ENCODE peak calls at places on chromosomes 1 and 21, in ten cellular contexts. I, G, A, D, T, Q, U, H, L and K are unnamed samples. For H3K9me3, the result is how much of the 10 kb centered on the place peaks cover.

GRCh38 chr1:161196521-161197451 is 2.1 kb downstream of the ADAMTS4 start:
- DNase-seq in Q (no peak), D (no peak), I (peak), G (peak), L (no peak), A (peak), H (peak), U (no peak), T (no peak), K (peak)

GRCh38 chr1:16983649-16984048 is 3.2 kb upstream of the MFAP2 start:
- DNase-seq in G (no peak), I (no peak), A (no peak), U (no peak), D (peak), L (no peak), H (no peak), T (no peak), Q (no peak), K (no peak)

GRCh38 chr1:228161381-228161780 is 4.2 kb upstream of the IBA57 start:
- DNase-seq in U (no peak), H (no peak), Q (no peak), T (no peak), D (no peak), L (no peak), G (peak), A (no peak), I (peak), K (peak)

GRCh38 chr1:171867231-171867630 is 25.9 kb downstream of the DNM3 start:
- DNase-seq in A (no peak), U (no peak), I (no peak), G (no peak), H (no peak), D (no peak), Q (no peak), L (no peak), T (no peak), K (no peak)

GRCh38 chr1:14733053-14733778 is 134.7 kb downstream of the KAZN start:
- DNase-seq in L (no peak), Q (no peak), H (no peak), D (peak), T (no peak), U (peak), A (no peak), I (peak), G (no peak), K (peak)

GRCh38 chr1:33167650-33168447 is 14.0 kb downstream of the TRIM62 start:
- DNase-seq in H (no peak), D (no peak), U (no peak), L (no peak), T (no peak), G (no peak), A (no peak), I (no peak), Q (no peak), K (no peak)

GRCh38 chr1:232875536-232875935 is 70.3 kb downstream of the MAP10 start:
- DNase-seq in I (no peak), A (no peak), U (no peak), L (no peak), D (no peak), H (no peak), G (no peak), T (no peak), Q (no peak), K (no peak)

GRCh38 chr1:174584071-174584470 is 136.3 kb downstream of the GPR52 start:
- DNase-seq in G (no peak), T (no peak), H (no peak), D (no peak), L (no peak), A (no peak), I (no peak), U (no peak), Q (no peak), K (no peak)

GRCh38 chr1:80244366-80244765 is 1237.8 kb upstream of the ADGRL4 start:
- DNase-seq in T (no peak), Q (no peak), U (no peak), A (no peak), G (no peak), I (no peak), L (no peak), D (no peak), H (no peak), K (no peak)

GRCh38 chr1:233638513-233638912 is 24.6 kb downstream of the KCNK1 start:
- DNase-seq in L (no peak), U (no peak), A (no peak), H (no peak), G (no peak), T (no peak), I (no peak), Q (no peak), D (no peak), K (no peak)

GRCh38 chr1:175183586-175183985 is 9.0 kb downstream of the KIAA0040 start:
- DNase-seq in L (no peak), D (no peak), U (no peak), G (no peak), Q (no peak), T (no peak), I (peak), H (no peak), A (no peak), K (peak)

GRCh38 chr1:33182452-33182851 is 609 bp upstream of the TRIM62 start:
- DNase-seq in A (no peak), I (peak), H (peak), D (peak), G (peak), T (no peak), Q (no peak), L (peak), U (no peak), K (peak)

GRCh38 chr1:149927056-149927534 is 508 bp downstream of the SF3B4 start:
- DNase-seq in A (no peak), G (no peak), Q (no peak), D (no peak), H (no peak), L (no peak), I (no peak), U (no peak), T (no peak), K (no peak)

GRCh38 chr1:37621326-37621870 is 13.3 kb downstream of the RSPO1 start:
- DNase-seq in Q (no peak), I (no peak), A (no peak), H (no peak), U (no peak), T (no peak), L (no peak), G (no peak), D (no peak), K (no peak)

GRCh38 chr1:147472953-147473734 is 68.2 kb upstream of the BCL9 start:
- DNase-seq in U (no peak), A (no peak), H (no peak), D (no peak), L (no peak), G (no peak), Q (no peak), I (no peak), T (no peak), K (no peak)

GRCh38 chr1:89381617-89382016 is 17.8 kb downstream of the GBP6 start:
- DNase-seq in A (no peak), H (no peak), I (no peak), Q (no peak), L (no peak), U (no peak), T (no peak), G (no peak), D (no peak), K (peak)

GRCh38 chr1:70990460-70991253 is 57.0 kb downstream of the PTGER3 start:
- DNase-seq in U (no peak), H (no peak), G (no peak), A (no peak), D (no peak), L (no peak), I (no peak), Q (no peak), T (no peak), K (no peak)

GRCh38 chr1:112219267-112219666 is 176.7 kb upstream of the CTTNBP2NL start:
- DNase-seq in L (no peak), I (no peak), H (no peak), Q (no peak), T (no peak), D (no peak), G (no peak), A (no peak), U (no peak), K (no peak)

GRCh38 chr1:208791458-208791857 is 547.3 kb upstream of the PLXNA2 start:
- DNase-seq in I (no peak), T (no peak), L (no peak), A (no peak), G (no peak), U (no peak), D (no peak), H (no peak), Q (no peak), K (no peak)

GRCh38 chr1:236307437-236307836 is 25.7 kb upstream of the ERO1B start:
- DNase-seq in U (no peak), Q (no peak), L (no peak), T (no peak), I (peak), A (no peak), D (no peak), G (no peak), H (no peak), K (no peak)

GRCh38 chr1:22465018-22465565 is 13.4 kb downstream of the ZBTB40 start:
- DNase-seq in L (no peak), G (no peak), H (no peak), Q (no peak), I (no peak), U (no peak), D (no peak), T (no peak), A (no peak), K (no peak)

GRCh38 chr1:205269711-205270110 is 42.0 kb downstream of the TMCC2 start:
- DNase-seq in T (no peak), A (no peak), I (no peak), L (no peak), H (no peak), D (no peak), Q (no peak), U (no peak), G (no peak), K (no peak)

GRCh38 chr1:22853651-22854185 is 118.9 kb downstream of the LACTBL1 start:
- DNase-seq in H (no peak), A (no peak), I (no peak), L (no peak), U (no peak), G (no peak), D (no peak), Q (no peak), T (no peak), K (no peak)

GRCh38 chr1:233105225-233105624 is 154.8 kb downstream of the NTPCR start:
- DNase-seq in G (no peak), H (no peak), Q (no peak), I (no peak), U (no peak), D (no peak), L (no peak), A (no peak), T (no peak), K (no peak)

GRCh38 chr1:22817462-22817861 is 106.8 kb downstream of the EPHB2 start:
- DNase-seq in A (no peak), T (no peak), G (no peak), I (no peak), D (no peak), Q (no peak), H (no peak), L (no peak), U (no peak), K (no peak)

GRCh38 chr1:89971600-89971999 is 23.3 kb upstream of the ZNF326 start:
- DNase-seq in H (no peak), G (no peak), D (no peak), T (no peak), U (no peak), Q (no peak), I (no peak), L (no peak), A (no peak), K (no peak)

GRCh38 chr21:33939224-33939623 is 23.6 kb upstream of the ATP5PO start:
- DNase-seq in I (no peak), U (no peak), Q (no peak), L (no peak), T (no peak), D (no peak), A (no peak), G (no peak), H (no peak), K (no peak)

GRCh38 chr21:33608559-33608958 is 20.1 kb upstream of the DONSON start:
- DNase-seq in L (no peak), H (no peak), G (no peak), D (no peak), A (no peak), I (no peak), Q (no peak), U (no peak), T (no peak), K (no peak)

DNA sequence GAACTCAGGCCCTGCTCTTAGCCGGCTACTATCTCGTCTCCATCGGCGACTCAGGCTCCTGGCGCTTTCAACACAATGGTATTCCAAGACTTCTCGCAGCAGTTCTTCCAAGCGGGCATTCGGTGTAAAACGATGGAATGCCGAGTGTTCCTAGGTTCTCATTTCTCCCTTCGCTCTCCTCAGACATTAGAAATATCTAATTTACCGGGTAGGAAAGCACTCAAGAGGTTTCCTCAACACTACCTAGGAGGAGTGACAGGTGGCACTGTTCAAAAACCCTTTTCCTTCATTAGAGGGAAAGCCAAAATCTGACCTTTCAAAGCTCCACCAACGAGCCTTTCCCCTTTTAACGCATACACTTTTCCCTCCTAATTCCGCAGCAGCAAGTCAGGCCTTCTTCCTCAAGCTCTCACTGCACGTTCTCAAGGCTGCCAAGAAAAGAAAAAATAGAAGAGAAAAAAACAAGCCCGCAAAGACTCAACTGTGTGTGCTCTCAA is 601 bp downstream of the UBE2G2 start:
- DNase-seq in I (peak), Q (no peak), H (no peak), G (no peak), U (peak), T (no peak), L (peak), D (no peak), A (no peak), K (no peak)
- TF ChIP-seq CTCF in I (peak), Q (no peak), H (no peak), G (no peak), U (peak), T (peak), L (peak), D (peak), A (no peak), K (peak)

GRCh38 chr21:41537356-41537755 is 29.4 kb upstream of the TMPRSS2 start:
- DNase-seq in D (no peak), A (no peak), I (no peak), G (no peak), T (no peak), U (no peak), L (no peak), Q (no peak), H (no peak), K (no peak)
- H3K9me3 ChIP-seq in D (under half), A (under half), I (under half), G (under half), T (under half), U (under half), L (under half), Q (under half), H (under half), K (under half)

DNA sequence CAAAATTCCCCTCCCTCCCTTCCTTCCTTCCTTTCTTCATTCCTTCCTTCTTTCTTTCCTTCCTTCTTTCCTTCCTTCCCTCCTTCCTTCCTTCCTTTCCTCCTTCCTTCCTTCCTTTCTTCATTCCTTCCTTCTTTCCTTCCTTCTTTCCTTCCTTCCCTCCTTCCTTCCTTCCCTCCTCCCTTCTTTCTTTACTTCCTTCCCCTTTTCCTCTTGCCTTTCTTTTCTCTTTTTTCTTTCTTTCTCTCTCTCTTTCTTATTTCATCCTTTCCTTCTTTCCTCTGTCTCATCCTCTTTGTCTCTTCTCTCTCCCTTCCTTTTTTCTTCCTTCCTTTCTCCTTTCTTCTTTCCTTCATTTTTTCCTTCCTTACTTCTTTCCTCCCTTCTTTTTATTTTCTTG is 171.9 kb upstream of the BRINP3 start:
- DNase-seq in A (no peak), I (no peak), G (no peak), Q (no peak), D (no peak), L (no peak), H (no peak), T (no peak), U (no peak), K (no peak)
- TF ChIP-seq CTCF in A (no peak), I (no peak), G (no peak), Q (no peak), D (no peak), L (no peak), H (no peak), T (no peak), U (no peak), K (no peak)

GRCh38 chr21:20997308-20997632 is 939 bp upstream of the NCAM2 start:
- DNase-seq in I (peak), T (no peak), H (no peak), U (no peak), G (no peak), Q (no peak), D (peak), A (no peak), L (no peak), K (no peak)
- H3K9me3 ChIP-seq in I (under half), T (under half), H (under half), U (under half), G (under half), Q (under half), D (under half), A (under half), L (under half), K (under half)

DNA sequence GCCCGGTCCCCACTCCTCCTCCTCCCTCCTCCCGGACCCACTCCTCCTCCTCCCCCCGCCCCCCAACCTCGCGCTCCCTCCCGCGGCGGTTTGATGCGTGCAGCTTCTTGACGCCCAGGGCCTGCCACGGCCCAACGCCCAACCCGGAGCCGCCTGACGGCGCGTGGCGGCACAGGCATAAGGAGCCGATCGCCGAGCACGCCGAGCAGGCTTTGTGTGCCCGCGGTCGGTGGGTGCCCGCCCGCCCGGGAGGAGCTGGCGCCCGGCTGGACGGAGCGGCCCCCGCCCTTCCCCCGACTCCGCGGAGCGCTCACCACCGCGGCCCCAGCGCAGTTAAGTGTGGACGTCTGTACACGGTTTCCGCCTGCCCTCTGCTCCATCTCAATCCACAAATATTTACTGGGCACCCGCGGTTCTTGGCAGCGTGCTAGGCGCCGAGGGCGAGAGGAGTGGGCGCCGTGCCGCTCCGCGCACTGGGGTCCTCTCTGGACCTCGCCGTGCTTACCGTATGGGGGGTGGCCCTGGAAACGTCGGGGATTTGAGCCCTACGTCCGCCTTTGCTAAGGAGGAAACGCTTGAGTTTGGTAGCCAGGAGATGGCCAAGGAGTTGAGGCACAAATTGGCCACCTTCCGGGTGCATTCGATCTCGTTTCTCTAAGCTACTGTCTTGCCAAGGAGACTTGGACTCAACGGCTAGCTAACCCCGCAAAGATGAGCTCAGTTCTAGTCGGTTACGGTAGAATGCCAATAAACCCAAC is 428 bp upstream of the HDGF start:
- DNase-seq in D (peak), U (peak), Q (peak), T (peak), L (peak), I (peak), G (peak), A (peak), H (peak), K (peak)
- TF ChIP-seq CTCF in D (no peak), U (no peak), Q (no peak), T (peak), L (no peak), I (no peak), G (peak), A (no peak), H (no peak), K (no peak)

DNA sequence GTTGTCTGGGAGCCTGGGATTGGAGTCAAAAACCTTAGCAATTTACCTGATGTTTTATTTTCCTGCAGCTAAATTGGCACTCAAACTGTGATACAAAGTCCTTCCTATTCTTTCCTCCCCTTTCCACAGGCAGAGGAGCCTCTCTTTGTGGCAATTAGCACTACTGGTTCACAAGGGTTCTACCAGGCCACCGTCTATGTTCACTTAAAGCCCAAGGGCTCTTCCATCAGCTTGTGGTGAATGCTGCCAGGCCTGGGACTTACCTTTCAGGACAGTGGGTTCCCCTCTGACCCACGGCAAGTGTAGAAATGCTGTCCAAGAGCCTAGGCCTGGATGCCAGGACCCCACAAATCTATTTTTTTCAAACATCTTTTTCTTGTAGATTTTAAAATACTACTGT is 251.9 kb upstream of the B3GALT2 start:
- DNase-seq in Q (no peak), A (no peak), H (no peak), T (no peak), D (no peak), G (no peak), I (no peak), U (no peak), L (no peak), K (no peak)
- H3K9me3 ChIP-seq in Q (under half), A (under half), H (under half), T (under half), D (under half), G (under half), I (under half), U (under half), L (under half), K (under half)

GRCh38 chr1:27109103-27109822 is 45.7 kb downstream of the SLC9A1 start:
- DNase-seq in T (no peak), D (peak), U (peak), G (no peak), H (no peak), Q (peak), L (peak), I (peak), A (peak), K (peak)
- TF ChIP-seq CTCF in T (peak), D (peak), U (peak), G (no peak), H (no peak), Q (no peak), L (no peak), I (peak), A (no peak), K (peak)